ENCODE peak calls at places on chromosomes 1 and 21, in ten cellular contexts. G is activated CD4-positive, alpha-beta T cell treated with anti-CD3 and anti-CD28 coated beads, Interleukin-2, amount 50 U/mL, for 4 hours; A is activated T-helper 1 cell treated with anti-CD3 and anti-CD28 coated beads, Interleukin-2, amount 50 U/mL, for 16 hours; S is CD4-positive, alpha-beta memory T cell; Q is activated CD8-positive, alpha-beta memory T cell treated with anti-CD3 and anti-CD28 coated beads, Interleukin-2, amount 10 ng/mL, durations not matched to agents 7 days and 5 days; E is HTR-8/SVneo; X is uterus; P is heart right ventricle; I is neural crest cell; N is nucleus accumbens. H is an unnamed sample.

GRCh38 chr1:16615253-16616252 is 2.2 kb upstream of the NBPF1 start:
- DNase-seq in G (no peak), A (no peak), S (no peak), Q (peak), E (no peak), X (peak), P (no peak), I (no peak), N (no peak), H (no peak)

GRCh38 chr1:147541672-147542548 is 609 bp downstream of the BCL9 start:
- DNase-seq in G (peak), A (no peak), S (peak), Q (no peak), E (peak), X (peak), P (peak), I (peak), N (peak), H (peak)

GRCh38 chr1:87196110-87196509 is 132.6 kb upstream of the LMO4 start:
- DNase-seq in G (no peak), A (no peak), S (no peak), Q (no peak), E (no peak), X (no peak), P (no peak), I (no peak), N (no peak), H (no peak)

GRCh38 chr1:151964510-151964909 is 29.1 kb downstream of the S100A10 start:
- DNase-seq in G (no peak), A (no peak), S (no peak), Q (no peak), E (no peak), X (no peak), P (no peak), I (no peak), N (no peak), H (no peak)

GRCh38 chr1:54064244-54064643 is 10.8 kb downstream of the TCEANC2 start:
- DNase-seq in G (no peak), A (no peak), S (no peak), Q (no peak), E (no peak), X (no peak), P (no peak), I (no peak), N (no peak), H (no peak)

GRCh38 chr1:12134716-12135115 is 32.1 kb upstream of the TNFRSF1B start:
- DNase-seq in G (no peak), A (no peak), S (no peak), Q (no peak), E (no peak), X (no peak), P (no peak), I (no peak), N (no peak), H (no peak)

GRCh38 chr21:42732033-42732410 is 78.6 kb downstream of the PDE9A start:
- DNase-seq in G (no peak), A (no peak), S (no peak), Q (no peak), E (no peak), X (no peak), P (no peak), I (no peak), N (no peak), H (no peak)

GRCh38 chr1:162918111-162918754 is 57.3 kb upstream of the CCDC190 start:
- DNase-seq in G (no peak), A (no peak), S (no peak), Q (no peak), E (no peak), X (no peak), P (no peak), I (no peak), N (no peak), H (no peak)

GRCh38 chr1:165114022-165114888 is 242.3 kb downstream of the LMX1A start:
- DNase-seq in G (no peak), A (no peak), S (no peak), Q (no peak), E (peak), X (peak), P (no peak), I (peak), N (no peak), H (peak)

GRCh38 chr21:44050276-44050675 is 38.2 kb downstream of the TRAPPC10 start:
- DNase-seq in G (no peak), A (no peak), S (no peak), Q (no peak), E (no peak), X (no peak), P (no peak), I (no peak), N (no peak), H (no peak)

GRCh38 chr1:156115514-156116374 is 1.2 kb downstream of the LMNA start:
- DNase-seq in G (no peak), A (no peak), S (no peak), Q (no peak), E (no peak), X (peak), P (peak), I (no peak), N (no peak), H (no peak)

GRCh38 chr1:156419863-156420208 is 50.8 kb downstream of the RHBG start:
- DNase-seq in G (peak), A (no peak), S (no peak), Q (peak), E (no peak), X (no peak), P (no peak), I (peak), N (no peak), H (no peak)

GRCh38 chr1:30295674-30296073 is 427.7 kb downstream of the MATN1 start:
- DNase-seq in G (no peak), A (no peak), S (no peak), Q (peak), E (no peak), X (no peak), P (no peak), I (no peak), N (no peak), H (no peak)

GRCh38 chr1:233357595-233358446 is 30.3 kb downstream of the MAP3K21 start:
- DNase-seq in G (peak), A (no peak), S (no peak), Q (peak), E (no peak), X (no peak), P (no peak), I (no peak), N (no peak), H (no peak)

GRCh38 chr21:22585558-22585957 is 1587.3 kb downstream of the NCAM2 start:
- DNase-seq in G (no peak), A (no peak), S (no peak), Q (no peak), E (no peak), X (no peak), P (no peak), I (no peak), N (no peak), H (no peak)

GRCh38 chr1:245873883-245874671 is 633.0 kb downstream of the SMYD3 start:
- DNase-seq in G (no peak), A (no peak), S (no peak), Q (no peak), E (no peak), X (no peak), P (no peak), I (no peak), N (no peak), H (no peak)

GRCh38 chr1:220315070-220315839 is 43.0 kb upstream of the RAB3GAP2 start:
- DNase-seq in G (no peak), A (no peak), S (no peak), Q (no peak), E (no peak), X (no peak), P (no peak), I (no peak), N (no peak), H (no peak)

GRCh38 chr21:44427241-44428120 is 27.8 kb upstream of the LRRC3 start:
- DNase-seq in G (no peak), A (no peak), S (no peak), Q (no peak), E (no peak), X (no peak), P (no peak), I (no peak), N (no peak), H (no peak)

GRCh38 chr1:203428981-203429599 is 46.5 kb upstream of the PRELP start:
- DNase-seq in G (no peak), A (no peak), S (no peak), Q (no peak), E (no peak), X (no peak), P (no peak), I (no peak), N (no peak), H (no peak)

GRCh38 chr1:21451981-21452411 is 12.1 kb downstream of the NBPF3 start:
- DNase-seq in G (no peak), A (no peak), S (no peak), Q (no peak), E (no peak), X (no peak), P (no peak), I (no peak), N (no peak), H (no peak)

GRCh38 chr1:218486108-218486507 is 141.0 kb downstream of the TGFB2 start:
- DNase-seq in G (no peak), A (no peak), S (no peak), Q (no peak), E (no peak), X (no peak), P (no peak), I (no peak), N (no peak), H (no peak)

GRCh38 chr1:7783178-7783711 is 846 bp upstream of the PER3 start:
- DNase-seq in G (no peak), A (no peak), S (no peak), Q (peak), E (peak), X (peak), P (peak), I (peak), N (peak), H (peak)

GRCh38 chr21:36129219-36129618 is 5.7 kb upstream of the CBR3 start:
- DNase-seq in G (no peak), A (no peak), S (no peak), Q (no peak), E (no peak), X (no peak), P (no peak), I (no peak), N (no peak), H (no peak)

GRCh38 chr1:44351289-44351688 is 3.8 kb downstream of the ERI3 start:
- DNase-seq in G (no peak), A (no peak), S (no peak), Q (no peak), E (no peak), X (no peak), P (no peak), I (no peak), N (no peak), H (no peak)

GRCh38 chr1:111193712-111194480 is 6.5 kb downstream of the DENND2D start:
- DNase-seq in G (no peak), A (no peak), S (no peak), Q (no peak), E (no peak), X (no peak), P (no peak), I (no peak), N (no peak), H (no peak)

H was measured in HuH-7.